ENCODE peak calls at places on chromosomes 3 and 15, in five cellular contexts. One of them, this sample, is unnamed.

GRCh38 chr3:14472471-14473351 is 67.4 kb downstream of the GRIP2 start:
- DNase-seq in left lung: peak; percentile 82
- DNase-seq in left ventricle myocardium inferior: no peak
- DNase-seq in uterus: peak; percentile 70
- DNase-seq in sigmoid colon: no peak
- DNase-seq in this sample: no peak

GRCh38 chr3:177905895-177906511 is 630.2 kb upstream of the KCNMB2 start:
- DNase-seq in sigmoid colon: no peak
- DNase-seq in left ventricle myocardium inferior: no peak
- DNase-seq in uterus: no peak
- DNase-seq in left lung: no peak
- DNase-seq in this sample: no peak

GRCh38 chr15:77179541-77179998 is 108.7 kb upstream of the TSPAN3 start:
- DNase-seq in left lung: no peak
- DNase-seq in sigmoid colon: no peak
- DNase-seq in left ventricle myocardium inferior: no peak
- DNase-seq in uterus: no peak
- DNase-seq in this sample: no peak

GRCh38 chr3:15682766-15683165 is 81.2 kb downstream of the BTD start:
- DNase-seq in sigmoid colon: no peak
- DNase-seq in left lung: no peak
- DNase-seq in left ventricle myocardium inferior: no peak
- DNase-seq in uterus: no peak
- DNase-seq in this sample: no peak

GRCh38 chr15:101206173-101206572 is 45.7 kb downstream of the CHSY1 start:
- DNase-seq in uterus: no peak
- DNase-seq in left ventricle myocardium inferior: no peak
- DNase-seq in sigmoid colon: no peak
- DNase-seq in left lung: no peak
- DNase-seq in this sample: peak; percentile 36

GRCh38 chr3:14532691-14533456 is 7.3 kb downstream of the GRIP2 start:
- DNase-seq in sigmoid colon: no peak
- DNase-seq in left lung: no peak
- DNase-seq in left ventricle myocardium inferior: no peak
- DNase-seq in uterus: no peak
- DNase-seq in this sample: no peak

GRCh38 chr3:76986876-76987513 is 52.9 kb upstream of the ROBO2 start:
- DNase-seq in left ventricle myocardium inferior: no peak
- DNase-seq in uterus: no peak
- DNase-seq in left lung: no peak
- DNase-seq in sigmoid colon: no peak
- DNase-seq in this sample: no peak

GRCh38 chr15:84604804-84605203 is 4.0 kb downstream of the ZSCAN2 start:
- DNase-seq in uterus: no peak
- DNase-seq in left lung: no peak
- DNase-seq in left ventricle myocardium inferior: no peak
- DNase-seq in sigmoid colon: no peak
- DNase-seq in this sample: no peak

GRCh38 chr15:77568014-77568959 is 64.4 kb downstream of the LINGO1 start:
- DNase-seq in sigmoid colon: no peak
- DNase-seq in left ventricle myocardium inferior: no peak
- DNase-seq in uterus: no peak
- DNase-seq in left lung: no peak
- DNase-seq in this sample: no peak

GRCh38 chr3:142648950-142649349 is 52.8 kb downstream of the PLS1 start:
- DNase-seq in left ventricle myocardium inferior: no peak
- DNase-seq in sigmoid colon: no peak
- DNase-seq in left lung: no peak
- DNase-seq in uterus: no peak
- DNase-seq in this sample: no peak

GRCh38 chr15:39596358-39597051 is 15.6 kb downstream of the THBS1 start:
- DNase-seq in left ventricle myocardium inferior: no peak
- DNase-seq in sigmoid colon: no peak
- DNase-seq in uterus: no peak
- DNase-seq in left lung: no peak
- DNase-seq in this sample: no peak

GRCh38 chr3:105938101-105938500 is 69.3 kb upstream of the CBLB start:
- DNase-seq in uterus: no peak
- DNase-seq in sigmoid colon: no peak
- DNase-seq in left lung: no peak
- DNase-seq in left ventricle myocardium inferior: no peak
- DNase-seq in this sample: no peak

GRCh38 chr15:77058468-77058867 is 12.4 kb downstream of the TSPAN3 start:
- DNase-seq in uterus: no peak
- DNase-seq in left lung: no peak
- DNase-seq in left ventricle myocardium inferior: no peak
- DNase-seq in sigmoid colon: no peak
- DNase-seq in this sample: no peak

GRCh38 chr3:152222327-152222726 is 46.4 kb upstream of the MBNL1 start:
- DNase-seq in sigmoid colon: no peak
- DNase-seq in left ventricle myocardium inferior: no peak
- DNase-seq in left lung: no peak
- DNase-seq in uterus: no peak
- DNase-seq in this sample: no peak

GRCh38 chr15:27271258-27271657 is 300.3 kb downstream of the GABRG3 start:
- DNase-seq in uterus: no peak
- DNase-seq in left ventricle myocardium inferior: no peak
- DNase-seq in sigmoid colon: no peak
- DNase-seq in left lung: no peak
- DNase-seq in this sample: no peak

GRCh38 chr3:151837057-151837456 is 23.1 kb downstream of the AADAC start:
- DNase-seq in left ventricle myocardium inferior: no peak
- DNase-seq in sigmoid colon: no peak
- DNase-seq in uterus: no peak
- DNase-seq in left lung: no peak
- DNase-seq in this sample: no peak

GRCh38 chr3:184085389-184085852 is 11.4 kb upstream of the HTR3E start:
- DNase-seq in uterus: no peak
- DNase-seq in left ventricle myocardium inferior: no peak
- DNase-seq in sigmoid colon: no peak
- DNase-seq in left lung: no peak
- DNase-seq in this sample: no peak

GRCh38 chr15:65829150-65829764 is 37.2 kb upstream of the DENND4A start:
- DNase-seq in sigmoid colon: no peak
- DNase-seq in left lung: no peak
- DNase-seq in uterus: no peak
- DNase-seq in left ventricle myocardium inferior: no peak
- DNase-seq in this sample: no peak
- H3K27ac ChIP-seq in sigmoid colon: no peak overlapping the region
- H3K27ac ChIP-seq in left lung: no peak overlapping the region
- H3K27ac ChIP-seq in uterus: no peak overlapping the region
- H3K27ac ChIP-seq in left ventricle myocardium inferior: no peak overlapping the region
- H3K27ac ChIP-seq in this sample: peak overlapping the region; percentile 80

DNA sequence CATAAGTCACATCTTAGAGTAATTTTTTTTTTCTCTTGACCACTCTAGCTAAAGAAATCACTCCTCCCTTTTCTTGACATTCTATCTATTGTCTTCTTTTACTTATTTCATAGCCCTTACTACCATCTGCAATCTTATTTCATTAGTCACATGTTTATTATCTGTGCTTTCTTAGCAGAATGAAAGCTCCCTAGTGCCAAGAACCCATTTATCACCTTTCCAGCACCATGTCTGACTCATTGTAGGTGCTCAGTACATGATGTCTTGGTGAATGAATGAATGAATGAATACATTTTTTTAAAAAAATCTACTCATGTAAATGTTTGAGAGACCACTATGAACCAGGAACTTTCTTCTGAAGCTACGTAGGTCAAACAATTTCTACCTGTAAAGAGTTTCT is 157.2 kb downstream of the CADPS start:
- DNase-seq in sigmoid colon: no peak
- DNase-seq in left ventricle myocardium inferior: no peak
- DNase-seq in uterus: no peak
- DNase-seq in left lung: no peak
- DNase-seq in this sample: no peak
- TF ChIP-seq CTCF in sigmoid colon: no peak
- TF ChIP-seq CTCF in left ventricle myocardium inferior: no peak
- TF ChIP-seq CTCF in uterus: no peak
- TF ChIP-seq CTCF in left lung: no peak
- TF ChIP-seq CTCF in this sample: no peak

GRCh38 chr3:119428538-119428937 is 34.9 kb downstream of the TMEM39A start:
- DNase-seq in sigmoid colon: no peak
- DNase-seq in left lung: no peak
- DNase-seq in uterus: no peak
- DNase-seq in left ventricle myocardium inferior: no peak
- DNase-seq in this sample: no peak

GRCh38 chr3:119427669-119428068 is 35.7 kb downstream of the TMEM39A start:
- DNase-seq in left ventricle myocardium inferior: no peak
- DNase-seq in sigmoid colon: no peak
- DNase-seq in left lung: no peak
- DNase-seq in uterus: no peak
- DNase-seq in this sample: no peak
- H3K27ac ChIP-seq in left ventricle myocardium inferior: no peak overlapping the region
- H3K27ac ChIP-seq in sigmoid colon: no peak overlapping the region
- H3K27ac ChIP-seq in left lung: no peak overlapping the region
- H3K27ac ChIP-seq in uterus: no peak overlapping the region
- H3K27ac ChIP-seq in this sample: no peak overlapping the region

DNA sequence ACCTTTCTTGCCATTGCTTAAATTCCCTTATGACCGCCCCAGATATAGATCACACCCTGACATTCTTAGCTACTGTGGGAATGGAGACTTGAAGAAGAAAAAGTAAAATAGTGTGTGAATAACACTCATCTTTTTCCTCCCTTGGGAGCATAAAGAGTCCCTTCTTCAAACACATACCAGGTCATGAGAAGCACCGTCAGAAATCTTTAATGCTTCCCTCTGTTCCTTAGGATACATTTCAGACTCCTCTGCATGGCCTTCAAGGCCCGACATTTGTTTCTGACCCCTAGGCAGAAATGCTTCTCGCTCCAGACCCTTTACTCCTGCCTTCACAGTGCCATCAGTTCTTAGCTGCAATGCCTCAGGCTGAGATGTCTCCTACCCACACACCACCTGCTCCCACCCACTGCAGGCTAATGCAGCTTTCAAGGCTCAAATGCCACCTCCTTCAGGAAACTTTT is 143.8 kb upstream of the IL12A start:
- DNase-seq in sigmoid colon: no peak
- DNase-seq in uterus: no peak
- DNase-seq in left lung: no peak
- DNase-seq in left ventricle myocardium inferior: no peak
- DNase-seq in this sample: no peak
- TF ChIP-seq CTCF in sigmoid colon: no peak
- TF ChIP-seq CTCF in uterus: no peak
- TF ChIP-seq CTCF in left lung: no peak
- TF ChIP-seq CTCF in left ventricle myocardium inferior: no peak
- TF ChIP-seq CTCF in this sample: no peak

GRCh38 chr3:159761826-159762225 is 226.8 kb upstream of the IL12A start:
- DNase-seq in sigmoid colon: no peak
- DNase-seq in uterus: no peak
- DNase-seq in left lung: no peak
- DNase-seq in left ventricle myocardium inferior: no peak
- DNase-seq in this sample: no peak
- H3K27ac ChIP-seq in sigmoid colon: peak overlapping the region; percentile 100
- H3K27ac ChIP-seq in uterus: peak overlapping the region; percentile 98
- H3K27ac ChIP-seq in left lung: peak overlapping the region; percentile 93
- H3K27ac ChIP-seq in left ventricle myocardium inferior: peak overlapping the region; percentile 99
- H3K27ac ChIP-seq in this sample: no peak overlapping the region

GRCh38 chr3:146148468-146148931 is 12.5 kb downstream of the PLOD2 start:
- DNase-seq in uterus: no peak
- DNase-seq in sigmoid colon: no peak
- DNase-seq in left ventricle myocardium inferior: no peak
- DNase-seq in left lung: no peak
- DNase-seq in this sample: no peak
- TF ChIP-seq CTCF in uterus: peak; percentile 28
- TF ChIP-seq CTCF in sigmoid colon: no peak
- TF ChIP-seq CTCF in left ventricle myocardium inferior: peak; percentile 6
- TF ChIP-seq CTCF in left lung: no peak
- TF ChIP-seq CTCF in this sample: no peak

GRCh38 chr3:150362515-150363302 is 45.4 kb upstream of the TSC22D2 start:
- DNase-seq in left lung: no peak
- DNase-seq in left ventricle myocardium inferior: no peak
- DNase-seq in uterus: no peak
- DNase-seq in sigmoid colon: no peak
- DNase-seq in this sample: no peak
- H3K27ac ChIP-seq in left lung: no peak overlapping the region
- H3K27ac ChIP-seq in left ventricle myocardium inferior: no peak overlapping the region
- H3K27ac ChIP-seq in uterus: no peak overlapping the region
- H3K27ac ChIP-seq in sigmoid colon: no peak overlapping the region
- H3K27ac ChIP-seq in this sample: no peak overlapping the region

This sample was measured in CD4-positive, alpha-beta T cell.